ENCODE peak calls at places on chromosome 1, in ten cellular contexts. Q is A549; N is GM10248; I is hepatic stellate cell; M is frontal cortex; Z is astrocyte of the cerebellum; F is G401; K is CD8-positive, alpha-beta T cell; T is activated T-cell treated with anti-CD3 and anti-CD28 coated beads, Interleukin-2, amount 50 U/mL, for 72 hours; S is H4. L is an unnamed sample.

GRCh38 chr1:162755306-162755705 is 35.2 kb upstream of the HSD17B7 start:
- DNase-seq in Z (no peak), I (no peak), M (no peak), K (no peak), S (no peak), F (peak), N (no peak), T (no peak), Q (no peak), L (no peak)

GRCh38 chr1:53163291-53163768 is 20.9 kb upstream of the SLC1A7 start:
- DNase-seq in M (no peak), K (no peak), I (no peak), N (no peak), Q (no peak), Z (no peak), T (no peak), S (no peak), F (no peak), L (no peak)

GRCh38 chr1:156464335-156464734 is 36.2 kb downstream of the MEF2D start:
- DNase-seq in Z (no peak), M (no peak), F (no peak), I (peak), S (no peak), K (no peak), Q (no peak), T (no peak), N (no peak), L (no peak)

GRCh38 chr1:51517361-51518032 is 1.6 kb downstream of the EPS15 start:
- DNase-seq in K (no peak), T (no peak), I (no peak), Z (no peak), N (no peak), M (no peak), F (peak), Q (peak), S (no peak), L (no peak)

GRCh38 chr1:61320575-61320974 is 238.2 kb downstream of the NFIA start:
- DNase-seq in I (no peak), Q (no peak), Z (no peak), T (no peak), M (no peak), N (no peak), K (no peak), F (no peak), S (no peak), L (no peak)

GRCh38 chr1:3610165-3610822 is 1.0 kb downstream of the MEGF6 start:
- DNase-seq in I (no peak), F (no peak), M (no peak), N (no peak), Z (no peak), S (no peak), T (no peak), Q (no peak), K (no peak), L (no peak)

GRCh38 chr1:162136760-162137537 is 67.5 kb downstream of the NOS1AP start:
- DNase-seq in T (no peak), M (no peak), K (no peak), N (no peak), S (peak), Z (peak), F (no peak), I (peak), Q (peak), L (no peak)

GRCh38 chr1:160779662-160780397 is 16.1 kb upstream of the LY9 start:
- DNase-seq in S (peak), M (no peak), N (no peak), F (peak), Q (peak), K (peak), Z (no peak), I (no peak), T (peak), L (no peak)

GRCh38 chr1:61225478-61225877 is 143.1 kb downstream of the NFIA start:
- DNase-seq in Q (no peak), F (no peak), S (no peak), N (no peak), I (no peak), M (no peak), Z (no peak), K (no peak), T (no peak), L (no peak)

GRCh38 chr1:42046772-42047552 is 106.2 kb upstream of the GUCA2B start:
- DNase-seq in Q (no peak), I (no peak), K (no peak), Z (no peak), M (no peak), T (no peak), S (no peak), F (no peak), N (no peak), L (no peak)

GRCh38 chr1:1775364-1776226 is 2.7 kb downstream of the NADK start:
- DNase-seq in F (no peak), Z (no peak), S (no peak), M (no peak), Q (no peak), T (no peak), N (no peak), K (no peak), I (no peak), L (no peak)

GRCh38 chr1:151145158-151146071 is 1.0 kb downstream of the SEMA6C start:
- DNase-seq in Q (no peak), M (no peak), Z (no peak), F (peak), K (peak), I (no peak), T (no peak), N (no peak), S (no peak), L (peak)

GRCh38 chr1:186838380-186839076 is 9.8 kb downstream of the PLA2G4A start:
- DNase-seq in T (no peak), K (no peak), Q (no peak), S (no peak), N (no peak), I (no peak), F (no peak), M (no peak), Z (no peak), L (no peak)

GRCh38 chr1:37255111-37255795 is 219.1 kb upstream of the ZC3H12A start:
- DNase-seq in K (no peak), F (peak), N (peak), S (no peak), Z (no peak), I (no peak), T (peak), M (peak), Q (peak), L (no peak)

GRCh38 chr1:77200806-77201205 is 18.4 kb downstream of the PIGK start:
- DNase-seq in Z (peak), K (no peak), N (no peak), Q (no peak), F (no peak), I (no peak), M (no peak), T (no peak), S (no peak), L (no peak)

L was measured in foreskin melanocyte.